ENCODE peak calls at places on chromosome 18, in ten cellular contexts. Z is foreskin keratinocyte, E is AG09309, O is upper lobe of left lung, D is fibroblast of lung, W is astrocyte of the spinal cord, Y is heart left ventricle, K is GM06990, V is right atrium auricular region, U is epithelial cell of esophagus. G is an unnamed sample.

GRCh38 chr18:61503688-61504087 is 170.5 kb downstream of the CDH20 start:
- DNase-seq in Z (no peak), E (no peak), O (no peak), D (peak), W (peak), Y (no peak), K (no peak), V (no peak), U (peak), G (no peak)

GRCh38 chr18:46291149-46291548 is 187.0 kb downstream of the HAUS1 start:
- DNase-seq in Z (no peak), E (no peak), O (no peak), D (no peak), W (no peak), Y (no peak), K (no peak), V (no peak), U (no peak), G (no peak)

GRCh38 chr18:70373062-70373519 is 84.2 kb downstream of the SOCS6 start:
- DNase-seq in Z (peak), E (peak), O (no peak), D (peak), W (peak), Y (no peak), K (no peak), V (no peak), U (peak), G (no peak)

GRCh38 chr18:45821021-45821420 is 4.5 kb upstream of the SIGLEC15 start:
- DNase-seq in Z (no peak), E (no peak), O (no peak), D (no peak), W (no peak), Y (no peak), K (no peak), V (no peak), U (no peak), G (no peak)

GRCh38 chr18:26460449-26461091 is 87.8 kb downstream of the KCTD1 start:
- DNase-seq in Z (peak), E (no peak), O (peak), D (peak), W (peak), Y (peak), K (peak), V (no peak), U (peak), G (peak)

GRCh38 chr18:62485684-62486083 is 37.1 kb upstream of the ZCCHC2 start:
- DNase-seq in Z (peak), E (peak), O (peak), D (peak), W (peak), Y (no peak), K (no peak), V (no peak), U (peak), G (no peak)

GRCh38 chr18:46555724-46556123 is 101.3 kb downstream of the LOXHD1 start:
- DNase-seq in Z (no peak), E (no peak), O (no peak), D (peak), W (no peak), Y (peak), K (no peak), V (no peak), U (peak), G (peak)

GRCh38 chr18:2855560-2856350 is 8.9 kb downstream of the EMILIN2 start:
- DNase-seq in Z (peak), E (no peak), O (no peak), D (no peak), W (no peak), Y (no peak), K (no peak), V (peak), U (peak), G (no peak)

GRCh38 chr18:11658019-11658418 is 31.0 kb upstream of the GNAL start:
- DNase-seq in Z (no peak), E (no peak), O (no peak), D (no peak), W (no peak), Y (no peak), K (no peak), V (no peak), U (no peak), G (no peak)

GRCh38 chr18:48676756-48677368 is 138.0 kb downstream of the CTIF start:
- DNase-seq in Z (no peak), E (no peak), O (peak), D (peak), W (peak), Y (peak), K (peak), V (peak), U (peak), G (peak)

GRCh38 chr18:5393779-5394178 is 98.3 kb upstream of the ZBTB14 start:
- DNase-seq in Z (no peak), E (no peak), O (no peak), D (peak), W (peak), Y (no peak), K (no peak), V (no peak), U (peak), G (no peak)

GRCh38 chr18:71223487-71223886 is 934.6 kb downstream of the SOCS6 start:
- DNase-seq in Z (no peak), E (no peak), O (no peak), D (no peak), W (no peak), Y (no peak), K (no peak), V (no peak), U (peak), G (no peak)

GRCh38 chr18:1585881-1586488 is 681.3 kb downstream of the ADCYAP1 start:
- DNase-seq in Z (peak), E (peak), O (no peak), D (peak), W (peak), Y (no peak), K (no peak), V (no peak), U (peak), G (peak)

GRCh38 chr18:48939368-48940097 is 11.2 kb downstream of the SMAD7 start:
- DNase-seq in Z (no peak), E (no peak), O (peak), D (peak), W (peak), Y (peak), K (no peak), V (no peak), U (no peak), G (no peak)

GRCh38 chr18:9437672-9438071 is 37.6 kb upstream of the RALBP1 start:
- DNase-seq in Z (no peak), E (no peak), O (no peak), D (no peak), W (no peak), Y (no peak), K (no peak), V (no peak), U (no peak), G (no peak)

GRCh38 chr18:23977103-23977502 is 37.5 kb upstream of the TTC39C start:
- DNase-seq in Z (no peak), E (no peak), O (no peak), D (no peak), W (no peak), Y (no peak), K (no peak), V (no peak), U (no peak), G (no peak)

GRCh38 chr18:76404345-76404831 is 90.7 kb downstream of the ZNF516 start:
- DNase-seq in Z (no peak), E (no peak), O (no peak), D (no peak), W (no peak), Y (no peak), K (no peak), V (no peak), U (no peak), G (no peak)

GRCh38 chr18:79186649-79187048 is 117.5 kb downstream of the ATP9B start:
- DNase-seq in Z (no peak), E (no peak), O (no peak), D (no peak), W (no peak), Y (no peak), K (no peak), V (no peak), U (no peak), G (peak)
- TF ChIP-seq CTCF in Z (no peak), E (no peak), O (no peak), D (no peak), W (no peak), Y (no peak), K (no peak), V (no peak), U (no peak), G (no peak)

DNA sequence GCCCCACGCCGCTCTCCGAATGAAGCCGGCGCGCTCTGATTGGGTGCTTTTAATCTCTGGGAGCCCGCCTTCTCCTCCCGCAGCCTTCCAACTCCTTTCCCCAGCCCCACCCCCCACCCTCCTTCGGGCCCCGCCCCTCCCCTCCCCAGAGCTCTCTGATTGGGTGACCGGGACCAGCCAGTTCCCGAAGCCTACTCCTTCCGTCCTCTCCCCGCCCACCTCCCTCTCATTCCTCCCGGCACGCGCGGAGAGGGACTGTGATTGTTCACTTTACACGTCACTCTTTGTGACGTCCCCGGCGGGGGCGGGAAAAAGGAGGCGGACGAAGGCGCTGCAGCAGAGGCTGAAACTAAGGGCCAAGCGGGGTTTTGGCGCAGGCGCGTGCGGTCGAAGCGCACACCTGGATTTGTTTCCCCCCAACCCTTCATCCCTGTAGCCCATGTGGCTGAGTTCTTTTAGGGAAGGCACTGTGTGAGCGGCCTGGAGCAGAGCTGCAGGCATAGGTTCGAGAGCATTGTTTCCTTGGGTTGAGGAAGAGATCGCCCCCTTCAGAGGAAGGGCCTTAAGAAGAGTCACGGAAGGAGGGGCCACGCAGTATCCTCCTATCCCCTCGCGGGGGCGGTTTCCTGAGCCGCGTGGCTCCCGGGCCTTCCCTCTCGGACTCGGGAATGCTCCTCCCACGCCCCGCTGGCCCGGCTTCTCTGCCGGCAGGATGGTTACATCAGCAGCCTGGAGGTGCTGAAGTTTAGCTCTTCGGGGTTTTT is at the start of gene MEX3C:
- DNase-seq in Z (peak), E (peak), O (peak), D (peak), W (peak), Y (peak), K (peak), V (peak), U (peak), G (peak)
- TF ChIP-seq CTCF in Z (peak), E (peak), O (peak), D (peak), W (peak), Y (peak), K (peak), V (peak), U (peak), G (no peak)

GRCh38 chr18:30999186-30999585 is 43.4 kb downstream of the DSC3 start:
- DNase-seq in Z (no peak), E (no peak), O (no peak), D (no peak), W (peak), Y (no peak), K (no peak), V (no peak), U (no peak), G (no peak)
- TF ChIP-seq CTCF in Z (no peak), E (no peak), O (no peak), D (no peak), W (no peak), Y (peak), K (peak), V (no peak), U (no peak), G (no peak)

GRCh38 chr18:36287653-36288052 is 9.9 kb upstream of the FHOD3 start:
- DNase-seq in Z (no peak), E (no peak), O (no peak), D (no peak), W (no peak), Y (no peak), K (no peak), V (no peak), U (no peak), G (no peak)
- TF ChIP-seq CTCF in Z (no peak), E (no peak), O (no peak), D (no peak), W (no peak), Y (no peak), K (no peak), V (no peak), U (no peak), G (no peak)

DNA sequence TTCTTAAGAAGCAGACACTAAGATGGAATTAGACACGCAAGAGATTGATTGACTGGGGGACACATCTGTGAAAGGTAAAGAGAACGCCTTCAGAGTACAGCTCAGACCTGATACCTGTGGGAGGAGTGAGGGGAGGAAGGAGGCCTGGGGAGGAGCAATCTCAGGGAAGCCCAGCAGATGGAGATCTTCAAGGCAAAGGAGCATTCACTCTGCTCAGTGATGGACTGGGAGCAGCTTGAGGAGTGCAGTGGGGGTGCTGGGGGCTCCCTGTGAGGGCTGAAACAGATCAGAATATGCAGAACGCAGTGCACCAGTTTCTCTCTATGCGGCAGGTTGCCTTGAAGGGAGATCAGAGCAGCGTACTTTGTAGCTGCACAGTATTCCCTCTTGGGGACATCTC is 103.7 kb upstream of the ATP8B1 start:
- DNase-seq in Z (no peak), E (no peak), O (no peak), D (no peak), W (no peak), Y (no peak), K (no peak), V (no peak), U (peak), G (no peak)
- TF ChIP-seq CTCF in Z (peak), E (peak), O (no peak), D (peak), W (peak), Y (no peak), K (peak), V (no peak), U (peak), G (no peak)

GRCh38 chr18:57027190-57027708 is 119.6 kb upstream of the BOD1L2 start:
- DNase-seq in Z (no peak), E (no peak), O (no peak), D (no peak), W (no peak), Y (no peak), K (no peak), V (no peak), U (no peak), G (no peak)

GRCh38 chr18:57026316-57026715 is 120.6 kb upstream of the BOD1L2 start:
- DNase-seq in Z (no peak), E (no peak), O (no peak), D (peak), W (no peak), Y (no peak), K (no peak), V (no peak), U (peak), G (no peak)

GRCh38 chr18:57022716-57023115 is 124.2 kb upstream of the BOD1L2 start:
- DNase-seq in Z (no peak), E (no peak), O (no peak), D (no peak), W (no peak), Y (no peak), K (no peak), V (no peak), U (no peak), G (no peak)

GRCh38 chr18:57023483-57023882 is 123.4 kb upstream of the BOD1L2 start:
- DNase-seq in Z (no peak), E (no peak), O (no peak), D (peak), W (no peak), Y (no peak), K (peak), V (no peak), U (no peak), G (no peak)

GRCh38 chr18:57025525-57025924 is 121.4 kb upstream of the BOD1L2 start:
- DNase-seq in Z (no peak), E (no peak), O (no peak), D (peak), W (no peak), Y (no peak), K (no peak), V (no peak), U (no peak), G (no peak)
- TF ChIP-seq CTCF in Z (no peak), E (no peak), O (no peak), D (no peak), W (no peak), Y (no peak), K (no peak), V (no peak), U (no peak), G (no peak)